ENCODE peak calls at places on chromosome 20, in seven cellular contexts. One of them, this sample, is unnamed. For H3K4me1, the result is how much of the 10 kb centered on the place peaks cover.

GRCh38 chr20:61812771-61813485 is 252.8 kb downstream of the TAF4 start:
- DNase-seq in pancreas: no peak
- DNase-seq in sigmoid colon: no peak
- DNase-seq in ovary: no peak
- DNase-seq in heart right ventricle: no peak
- DNase-seq in H9: no peak
- DNase-seq in heart left ventricle: no peak
- DNase-seq in this sample: no peak

GRCh38 chr20:20525756-20526155 is 157.9 kb downstream of the INSM1 start:
- DNase-seq in ovary: no peak
- DNase-seq in pancreas: no peak
- DNase-seq in sigmoid colon: no peak
- DNase-seq in heart right ventricle: no peak
- DNase-seq in H9: no peak
- DNase-seq in heart left ventricle: no peak
- DNase-seq in this sample: no peak

GRCh38 chr20:32479012-32479411 is 106.1 kb downstream of the NOL4L start:
- DNase-seq in pancreas: no peak
- DNase-seq in H9: no peak
- DNase-seq in sigmoid colon: peak
- DNase-seq in heart left ventricle: no peak
- DNase-seq in heart right ventricle: no peak
- DNase-seq in ovary: no peak
- DNase-seq in this sample: no peak

GRCh38 chr20:478949-479429 is 16.7 kb upstream of the TBC1D20 start:
- DNase-seq in heart right ventricle: peak
- DNase-seq in H9: no peak
- DNase-seq in heart left ventricle: no peak
- DNase-seq in ovary: no peak
- DNase-seq in pancreas: no peak
- DNase-seq in sigmoid colon: no peak
- DNase-seq in this sample: no peak

GRCh38 chr20:46255440-46256104 is 52.7 kb downstream of the CDH22 start:
- DNase-seq in H9: no peak
- DNase-seq in pancreas: peak
- DNase-seq in heart right ventricle: peak
- DNase-seq in ovary: peak
- DNase-seq in heart left ventricle: peak
- DNase-seq in sigmoid colon: peak
- DNase-seq in this sample: peak

GRCh38 chr20:32458061-32458836 is 100.1 kb downstream of the ASXL1 start:
- DNase-seq in heart left ventricle: no peak
- DNase-seq in pancreas: peak
- DNase-seq in ovary: no peak
- DNase-seq in heart right ventricle: no peak
- DNase-seq in H9: peak
- DNase-seq in sigmoid colon: peak
- DNase-seq in this sample: no peak

GRCh38 chr20:19600042-19600441 is 158.0 kb upstream of the RIN2 start:
- DNase-seq in heart left ventricle: no peak
- DNase-seq in heart right ventricle: no peak
- DNase-seq in ovary: no peak
- DNase-seq in sigmoid colon: no peak
- DNase-seq in pancreas: no peak
- DNase-seq in H9: peak
- DNase-seq in this sample: no peak

GRCh38 chr20:2804921-2805681 is 4.7 kb upstream of the CPXM1 start:
- DNase-seq in ovary: no peak
- DNase-seq in heart left ventricle: no peak
- DNase-seq in H9: peak
- DNase-seq in pancreas: no peak
- DNase-seq in heart right ventricle: no peak
- DNase-seq in sigmoid colon: no peak
- DNase-seq in this sample: no peak

GRCh38 chr20:31894980-31895675 is 24.7 kb downstream of the TTLL9 start:
- DNase-seq in ovary: peak
- DNase-seq in heart left ventricle: peak
- DNase-seq in pancreas: no peak
- DNase-seq in H9: peak
- DNase-seq in heart right ventricle: peak
- DNase-seq in sigmoid colon: peak
- DNase-seq in this sample: peak

GRCh38 chr20:53072923-53073579 is 100.9 kb downstream of the TSHZ2 start:
- DNase-seq in sigmoid colon: no peak
- DNase-seq in heart right ventricle: no peak
- DNase-seq in H9: no peak
- DNase-seq in pancreas: no peak
- DNase-seq in heart left ventricle: no peak
- DNase-seq in ovary: no peak
- DNase-seq in this sample: no peak

GRCh38 chr20:4342631-4343030 is 327.3 kb upstream of the RNF24 start:
- DNase-seq in pancreas: no peak
- DNase-seq in heart left ventricle: no peak
- DNase-seq in H9: no peak
- DNase-seq in heart right ventricle: no peak
- DNase-seq in sigmoid colon: no peak
- DNase-seq in ovary: no peak
- DNase-seq in this sample: no peak

GRCh38 chr20:53569606-53570307 is 23.9 kb downstream of the ZNF217 start:
- DNase-seq in pancreas: no peak
- DNase-seq in ovary: no peak
- DNase-seq in H9: peak
- DNase-seq in heart right ventricle: no peak
- DNase-seq in sigmoid colon: no peak
- DNase-seq in heart left ventricle: no peak
- DNase-seq in this sample: no peak

GRCh38 chr20:297925-298754 is 770 bp downstream of the ZCCHC3 start:
- DNase-seq in heart left ventricle: peak
- DNase-seq in H9: no peak
- DNase-seq in sigmoid colon: peak
- DNase-seq in heart right ventricle: peak
- DNase-seq in pancreas: peak
- DNase-seq in ovary: peak
- DNase-seq in this sample: peak

GRCh38 chr20:25195014-25195961 is at the start of gene ENTPD6:
- DNase-seq in ovary: peak
- DNase-seq in heart right ventricle: peak
- DNase-seq in heart left ventricle: peak
- DNase-seq in sigmoid colon: peak
- DNase-seq in pancreas: peak
- DNase-seq in H9: peak
- DNase-seq in this sample: peak

GRCh38 chr20:25195962-25196700 is 619 bp downstream of the ENTPD6 start:
- DNase-seq in sigmoid colon: no peak
- DNase-seq in heart left ventricle: peak
- DNase-seq in ovary: no peak
- DNase-seq in H9: peak
- DNase-seq in pancreas: peak
- DNase-seq in heart right ventricle: no peak
- DNase-seq in this sample: no peak

GRCh38 chr20:25197173-25197869 is 1.8 kb downstream of the ENTPD6 start:
- DNase-seq in pancreas: no peak
- DNase-seq in ovary: no peak
- DNase-seq in H9: no peak
- DNase-seq in sigmoid colon: no peak
- DNase-seq in heart right ventricle: no peak
- DNase-seq in heart left ventricle: no peak
- DNase-seq in this sample: no peak

GRCh38 chr20:25197870-25198190 is 2.3 kb downstream of the ENTPD6 start:
- DNase-seq in H9: no peak
- DNase-seq in heart right ventricle: no peak
- DNase-seq in heart left ventricle: no peak
- DNase-seq in sigmoid colon: no peak
- DNase-seq in pancreas: no peak
- DNase-seq in ovary: no peak
- DNase-seq in this sample: no peak

DNA sequence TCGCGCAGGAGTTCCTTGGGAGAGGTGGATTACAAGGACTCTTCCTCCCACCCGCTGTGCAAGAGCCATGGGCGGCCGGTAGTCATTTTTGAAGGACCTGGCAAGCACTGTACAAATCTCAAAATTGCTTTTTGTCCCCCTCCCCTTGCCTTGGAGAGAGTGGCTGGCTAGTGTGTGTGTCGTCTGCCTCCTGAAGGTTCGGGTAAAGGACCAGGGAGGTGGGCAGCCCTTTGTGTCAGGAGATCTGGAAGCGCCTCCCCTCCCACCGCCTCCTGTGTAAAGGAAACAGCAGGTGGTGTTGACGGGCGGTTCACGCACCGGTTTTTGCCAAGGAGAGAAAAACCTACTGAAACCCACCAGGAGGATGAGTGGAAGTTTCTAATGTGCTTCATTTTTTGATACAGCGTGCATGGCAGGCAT is 1.2 kb downstream of the ENTPD6 start:
- DNase-seq in heart right ventricle: no peak
- DNase-seq in H9: no peak
- DNase-seq in heart left ventricle: no peak
- DNase-seq in sigmoid colon: no peak
- DNase-seq in pancreas: peak
- DNase-seq in ovary: no peak
- DNase-seq in this sample: no peak
- H3K27ac ChIP-seq in heart right ventricle: peak
- H3K27ac ChIP-seq in H9: no peak
- H3K27ac ChIP-seq in heart left ventricle: peak
- H3K27ac ChIP-seq in sigmoid colon: peak
- H3K27ac ChIP-seq in pancreas: peak
- H3K27ac ChIP-seq in ovary: no peak
- H3K27ac ChIP-seq in this sample: peak

GRCh38 chr20:41140226-41141133 is 3.1 kb downstream of the PLCG1 start:
- DNase-seq in H9: no peak
- DNase-seq in sigmoid colon: peak
- DNase-seq in heart right ventricle: no peak
- DNase-seq in pancreas: no peak
- DNase-seq in heart left ventricle: no peak
- DNase-seq in ovary: no peak
- DNase-seq in this sample: peak
- H3K4me1 ChIP-seq in H9: under half
- H3K4me1 ChIP-seq in sigmoid colon: half or more
- H3K4me1 ChIP-seq in heart right ventricle: half or more
- H3K4me1 ChIP-seq in pancreas: under half
- H3K4me1 ChIP-seq in heart left ventricle: under half
- H3K4me1 ChIP-seq in ovary: under half
- H3K4me1 ChIP-seq in this sample: half or more

DNA sequence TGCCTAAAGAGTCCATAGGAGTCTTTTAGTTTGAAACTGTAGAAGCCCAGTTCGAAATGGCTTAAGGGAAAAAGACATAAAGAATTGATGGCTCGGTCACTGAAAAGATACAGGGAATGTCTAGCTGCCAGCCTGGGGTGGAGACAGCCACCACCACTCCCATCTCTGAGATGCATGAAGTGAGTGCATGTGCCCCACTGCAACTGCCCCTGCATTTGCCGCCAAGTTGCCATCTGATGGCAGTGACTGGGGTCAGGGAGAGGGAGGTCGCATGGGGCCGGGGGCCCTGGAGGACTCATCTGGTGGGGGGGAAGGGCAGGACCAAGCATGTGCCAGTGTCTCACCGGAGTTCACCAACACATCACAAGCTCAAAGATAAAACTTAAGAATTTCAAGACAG is 385.8 kb upstream of the SULF2 start:
- DNase-seq in ovary: no peak
- DNase-seq in pancreas: no peak
- DNase-seq in heart left ventricle: no peak
- DNase-seq in sigmoid colon: no peak
- DNase-seq in H9: no peak
- DNase-seq in heart right ventricle: no peak
- DNase-seq in this sample: no peak
- TF ChIP-seq CTCF in ovary: no peak
- TF ChIP-seq CTCF in pancreas: no peak
- TF ChIP-seq CTCF in heart left ventricle: no peak
- TF ChIP-seq CTCF in sigmoid colon: no peak
- TF ChIP-seq CTCF in H9: no peak
- TF ChIP-seq CTCF in heart right ventricle: no peak
- TF ChIP-seq CTCF in this sample: no peak

GRCh38 chr20:41619360-41620115 is 1.4 kb upstream of the CHD6 start:
- DNase-seq in heart right ventricle: no peak
- DNase-seq in H9: no peak
- DNase-seq in heart left ventricle: no peak
- DNase-seq in pancreas: no peak
- DNase-seq in ovary: no peak
- DNase-seq in sigmoid colon: no peak
- DNase-seq in this sample: no peak

GRCh38 chr20:41616228-41616627 is 1.9 kb downstream of the CHD6 start:
- DNase-seq in H9: no peak
- DNase-seq in heart left ventricle: no peak
- DNase-seq in pancreas: no peak
- DNase-seq in ovary: no peak
- DNase-seq in heart right ventricle: no peak
- DNase-seq in sigmoid colon: no peak
- DNase-seq in this sample: no peak

GRCh38 chr20:41618807-41619294 is 674 bp upstream of the CHD6 start:
- DNase-seq in heart left ventricle: no peak
- DNase-seq in sigmoid colon: no peak
- DNase-seq in pancreas: no peak
- DNase-seq in H9: no peak
- DNase-seq in ovary: no peak
- DNase-seq in heart right ventricle: no peak
- DNase-seq in this sample: no peak

GRCh38 chr20:41617059-41617921 is 887 bp downstream of the CHD6 start:
- DNase-seq in heart left ventricle: peak
- DNase-seq in sigmoid colon: peak
- DNase-seq in ovary: peak
- DNase-seq in pancreas: peak
- DNase-seq in H9: peak
- DNase-seq in heart right ventricle: peak
- DNase-seq in this sample: peak

DNA sequence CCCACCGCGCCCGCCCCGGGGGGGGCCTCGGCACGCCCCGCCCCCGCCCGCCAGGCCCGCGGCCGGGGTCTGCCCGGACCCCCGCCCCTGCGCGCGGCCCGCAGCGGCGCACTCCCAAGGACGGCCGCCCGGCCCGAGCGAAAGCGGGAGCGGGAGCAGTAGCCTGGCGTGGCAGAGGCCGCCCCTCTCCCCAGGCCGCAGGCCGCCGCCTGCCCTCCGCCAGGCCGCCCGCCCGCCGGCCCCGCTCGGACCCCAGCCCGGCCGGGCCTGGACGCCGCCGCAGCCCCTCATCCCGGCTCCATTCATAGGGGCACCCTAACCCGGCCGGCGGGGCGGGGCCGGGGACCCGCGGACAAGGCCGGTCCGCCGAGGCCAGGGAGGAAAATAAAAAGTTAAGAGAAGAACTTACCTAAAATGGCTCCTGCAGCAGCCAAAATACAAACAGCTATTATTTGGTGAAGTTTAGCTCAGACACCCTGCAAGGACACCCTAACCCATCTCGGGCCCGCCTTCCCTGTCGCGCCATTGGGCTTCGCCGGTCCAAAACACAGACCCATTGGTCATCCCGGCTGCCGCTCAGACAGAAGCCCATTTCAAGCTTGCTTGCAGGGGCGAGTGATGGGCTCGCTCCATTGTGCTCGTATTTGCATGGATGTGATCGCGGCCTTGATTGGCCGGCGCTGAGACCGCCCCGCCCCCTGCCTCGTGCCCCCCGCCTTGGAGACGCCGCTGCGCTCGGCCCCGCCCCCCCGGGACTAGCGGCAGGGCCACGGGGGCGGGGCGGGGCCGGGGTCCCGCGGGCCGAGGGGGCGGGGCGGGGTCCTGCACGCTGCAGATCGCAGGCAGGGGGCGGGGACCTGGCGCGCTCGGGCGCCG is at the start of gene CHD6:
- DNase-seq in heart right ventricle: peak
- DNase-seq in heart left ventricle: peak
- DNase-seq in H9: peak
- DNase-seq in ovary: peak
- DNase-seq in pancreas: peak
- DNase-seq in sigmoid colon: peak
- DNase-seq in this sample: peak
- H3K27ac ChIP-seq in heart right ventricle: peak
- H3K27ac ChIP-seq in heart left ventricle: peak
- H3K27ac ChIP-seq in H9: peak
- H3K27ac ChIP-seq in ovary: peak
- H3K27ac ChIP-seq in pancreas: peak
- H3K27ac ChIP-seq in sigmoid colon: peak
- H3K27ac ChIP-seq in this sample: peak